ENCODE peak calls at places on chromosomes 13 and 19, in nine cellular contexts. B is naive B cell; G is hepatic stellate cell; T is stimulated activated CD8-positive, alpha-beta memory T cell treated with anti-CD3 and anti-CD28 coated beads, Interleukin-4, amount 100 ng/mL, for 24 hours; F is NCI-H2029; K is T1000; M is psoas muscle; E is memory B cell; Y is mammary epithelial cell. S is an unnamed sample.
A peak's percentile ranks its signal among the peaks of the same experiment; 100 is the strongest.

GRCh38 chr13:95704510-95704909 is 27.6 kb downstream of the DNAJC3 start:
- DNase-seq in B (no peak), G (no peak), T (no peak), F (no peak), K (no peak), M (no peak), E (no peak), Y (no peak), S (peak; percentile 14)

GRCh38 chr13:53953205-53953604 is 924.6 kb downstream of the OLFM4 start:
- DNase-seq in B (no peak), G (no peak), T (no peak), F (peak; percentile 28), K (no peak), M (no peak), E (no peak), Y (no peak), S (no peak)

GRCh38 chr19:51479531-51480331 is 1.4 kb downstream of the CEACAM18 start:
- DNase-seq in B (no peak), G (no peak), T (no peak), F (no peak), K (no peak), M (no peak), E (no peak), Y (no peak), S (no peak)

GRCh38 chr13:40087021-40088002 is 431.9 kb downstream of the COG6 start:
- DNase-seq in B (no peak), G (no peak), T (no peak), F (no peak), K (no peak), M (no peak), E (no peak), Y (peak; percentile 43), S (no peak)

GRCh38 chr19:47225746-47226425 is 5.1 kb downstream of the BBC3 start:
- DNase-seq in B (peak; percentile 82), G (peak; percentile 92), T (peak; percentile 72), F (peak; percentile 88), K (peak; percentile 83), M (peak; percentile 95), E (peak; percentile 96), Y (peak; percentile 77), S (peak; percentile 87)

GRCh38 chr19:49161987-49162386 is 4.4 kb downstream of the TRPM4 start:
- DNase-seq in B (no peak), G (no peak), T (no peak), F (no peak), K (no peak), M (no peak), E (no peak), Y (peak; percentile 23), S (no peak)

GRCh38 chr13:98530236-98530635 is 46.7 kb downstream of the STK24 start:
- DNase-seq in B (no peak), G (no peak), T (no peak), F (no peak), K (no peak), M (no peak), E (no peak), Y (no peak), S (no peak)

GRCh38 chr19:18366027-18366435 is 19.9 kb upstream of the GDF15 start:
- DNase-seq in B (no peak), G (no peak), T (no peak), F (no peak), K (no peak), M (no peak), E (no peak), Y (peak; percentile 30), S (no peak)

GRCh38 chr19:4139614-4140236 is 13.7 kb upstream of the CREB3L3 start:
- DNase-seq in B (peak; percentile 75), G (peak; percentile 74), T (peak; percentile 82), F (peak; percentile 55), K (peak; percentile 33), M (peak; percentile 87), E (peak; percentile 90), Y (peak; percentile 54), S (peak; percentile 80)

GRCh38 chr19:31312004-31312403 is 37.2 kb downstream of the TSHZ3 start:
- DNase-seq in B (no peak), G (peak; percentile 70), T (peak; percentile 4), F (no peak), K (no peak), M (no peak), E (no peak), Y (peak; percentile 29), S (no peak)

GRCh38 chr19:39411006-39411831 is 1.2 kb upstream of the PLEKHG2 start:
- DNase-seq in B (peak; percentile 45), G (no peak), T (no peak), F (no peak), K (no peak), M (peak; percentile 77), E (peak; percentile 59), Y (peak; percentile 53), S (no peak)

GRCh38 chr19:1027953-1028902 is 1.8 kb downstream of the CNN2 start:
- DNase-seq in B (peak; percentile 46), G (peak; percentile 98), T (no peak), F (peak; percentile 37), K (peak; percentile 89), M (peak; percentile 78), E (no peak), Y (peak; percentile 79), S (peak; percentile 58)

GRCh38 chr13:67008075-67008668 is 222.0 kb downstream of the PCDH9 start:
- DNase-seq in B (no peak), G (no peak), T (no peak), F (no peak), K (no peak), M (no peak), E (no peak), Y (no peak), S (no peak)

GRCh38 chr13:44399045-44399444 is 25.4 kb downstream of the SERP2 start:
- DNase-seq in B (no peak), G (no peak), T (no peak), F (peak; percentile 33), K (no peak), M (no peak), E (no peak), Y (no peak), S (no peak)

GRCh38 chr13:96020155-96020575 is 33.0 kb downstream of the UGGT2 start:
- DNase-seq in B (no peak), G (peak; percentile 36), T (no peak), F (no peak), K (no peak), M (no peak), E (no peak), Y (peak; percentile 39), S (peak; percentile 69)

GRCh38 chr19:36849701-36850645 is 703 bp upstream of the ZNF345 start:
- DNase-seq in B (peak; percentile 85), G (peak; percentile 92), T (peak; percentile 85), F (peak; percentile 81), K (peak; percentile 86), M (peak; percentile 95), E (peak; percentile 78), Y (peak; percentile 90), S (peak; percentile 92)

GRCh38 chr19:29620931-29621351 is 14.9 kb downstream of the POP4 start:
- DNase-seq in B (no peak), G (no peak), T (peak; percentile 60), F (no peak), K (no peak), M (peak; percentile 30), E (no peak), Y (no peak), S (no peak)

GRCh38 chr13:19817106-19817505 is 34.4 kb upstream of the PSPC1 start:
- DNase-seq in B (no peak), G (no peak), T (no peak), F (no peak), K (no peak), M (no peak), E (no peak), Y (no peak), S (no peak)

GRCh38 chr19:18470153-18470552 is 32.2 kb upstream of the ISYNA1 start:
- DNase-seq in B (no peak), G (no peak), T (no peak), F (no peak), K (no peak), M (no peak), E (no peak), Y (no peak), S (peak; percentile 26)

GRCh38 chr13:53272873-53273272 is 244.3 kb downstream of the OLFM4 start:
- DNase-seq in B (no peak), G (no peak), T (no peak), F (no peak), K (no peak), M (no peak), E (no peak), Y (no peak), S (no peak)